ENCODE peak calls at places on chromosomes 4 and X, in nine cellular contexts. U is stomach, O is tibial nerve, Z is esophagus muscularis mucosa, G is sigmoid colon, R is K562, C is transverse colon, D is A549, Y is GM12878. J is an unnamed sample.

GRCh38 chr4:4457803-4458550 is 71.1 kb downstream of the NSG1 start:
- DNase-seq in U (no peak), O (no peak), Z (no peak), G (no peak), R (no peak), C (no peak), D (no peak), Y (no peak), J (no peak)

GRCh38 chrX:41522071-41522470 is 74.9 kb downstream of the NYX start:
- DNase-seq in U (no peak), O (no peak), Z (no peak), G (no peak), R (no peak), C (no peak), D (no peak), Y (no peak), J (no peak)

GRCh38 chrX:142505839-142506238 is 300.7 kb upstream of the MAGEC2 start:
- DNase-seq in U (no peak), O (no peak), Z (no peak), G (no peak), R (no peak), C (no peak), D (no peak), Y (no peak), J (no peak)

GRCh38 chrX:42684062-42684461 is 93.9 kb downstream of the PPP1R2C start:
- DNase-seq in U (no peak), O (no peak), Z (no peak), G (no peak), R (no peak), C (no peak), D (no peak), Y (no peak), J (no peak)

GRCh38 chr4:102504941-102505340 is 3.8 kb downstream of the NFKB1 start:
- DNase-seq in U (no peak), O (no peak), Z (no peak), G (no peak), R (no peak), C (no peak), D (no peak), Y (no peak), J (no peak)

GRCh38 chrX:103685396-103685795 is 1.1 kb downstream of the MORF4L2 start:
- DNase-seq in U (no peak), O (no peak), Z (no peak), G (no peak), R (peak), C (no peak), D (peak), Y (no peak), J (no peak)

GRCh38 chr4:7013171-7013570 is 30.0 kb upstream of the TADA2B start:
- DNase-seq in U (no peak), O (no peak), Z (no peak), G (no peak), R (no peak), C (no peak), D (no peak), Y (no peak), J (no peak)

GRCh38 chr4:3257691-3258482 is 8.9 kb downstream of the MSANTD1 start:
- DNase-seq in U (peak), O (peak), Z (no peak), G (peak), R (no peak), C (peak), D (no peak), Y (peak), J (no peak)

GRCh38 chr4:3821580-3822229 is 55.5 kb downstream of the ADRA2C start:
- DNase-seq in U (no peak), O (no peak), Z (no peak), G (no peak), R (no peak), C (no peak), D (no peak), Y (no peak), J (no peak)

DNA sequence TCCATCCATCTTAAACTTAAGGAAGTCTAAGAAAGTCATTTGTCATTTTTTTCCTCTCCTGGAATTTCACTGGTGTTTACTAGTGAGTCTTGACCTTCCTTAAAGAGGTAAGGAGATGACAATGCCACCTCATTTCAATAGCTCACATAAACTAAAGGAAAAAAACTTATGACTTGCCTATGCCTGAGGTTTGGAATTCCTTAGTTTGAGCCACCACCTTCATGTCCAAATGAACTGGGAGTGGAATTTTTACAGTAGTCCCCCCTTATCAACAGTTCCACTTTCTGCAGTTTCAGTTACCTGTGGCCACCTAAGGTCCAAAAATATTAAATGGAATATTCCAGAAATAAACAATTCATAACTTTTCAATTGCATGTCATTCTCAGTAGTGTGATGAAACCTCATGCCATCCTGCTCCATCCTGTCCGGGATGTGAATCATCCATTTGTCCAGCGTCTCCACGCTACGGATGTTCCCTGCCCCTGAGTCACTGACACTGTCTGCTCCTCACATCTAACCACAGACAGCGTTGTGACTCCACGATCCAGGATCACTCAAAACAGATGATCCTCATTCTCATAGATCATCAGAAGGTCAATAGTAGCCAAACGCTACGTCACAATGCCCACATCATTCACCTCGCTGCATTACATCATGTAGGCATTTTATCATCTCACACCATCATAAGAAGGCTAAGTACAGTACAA is 177.4 kb downstream of the SH3KBP1 start:
- DNase-seq in U (no peak), O (no peak), Z (no peak), G (no peak), R (no peak), C (no peak), D (peak), Y (no peak), J (no peak)
- TF ChIP-seq EP300 in U (no peak), O (no peak), Z (no peak), G (no peak), R (no peak), C (no peak), D (peak), Y (no peak), J (no peak)

DNA sequence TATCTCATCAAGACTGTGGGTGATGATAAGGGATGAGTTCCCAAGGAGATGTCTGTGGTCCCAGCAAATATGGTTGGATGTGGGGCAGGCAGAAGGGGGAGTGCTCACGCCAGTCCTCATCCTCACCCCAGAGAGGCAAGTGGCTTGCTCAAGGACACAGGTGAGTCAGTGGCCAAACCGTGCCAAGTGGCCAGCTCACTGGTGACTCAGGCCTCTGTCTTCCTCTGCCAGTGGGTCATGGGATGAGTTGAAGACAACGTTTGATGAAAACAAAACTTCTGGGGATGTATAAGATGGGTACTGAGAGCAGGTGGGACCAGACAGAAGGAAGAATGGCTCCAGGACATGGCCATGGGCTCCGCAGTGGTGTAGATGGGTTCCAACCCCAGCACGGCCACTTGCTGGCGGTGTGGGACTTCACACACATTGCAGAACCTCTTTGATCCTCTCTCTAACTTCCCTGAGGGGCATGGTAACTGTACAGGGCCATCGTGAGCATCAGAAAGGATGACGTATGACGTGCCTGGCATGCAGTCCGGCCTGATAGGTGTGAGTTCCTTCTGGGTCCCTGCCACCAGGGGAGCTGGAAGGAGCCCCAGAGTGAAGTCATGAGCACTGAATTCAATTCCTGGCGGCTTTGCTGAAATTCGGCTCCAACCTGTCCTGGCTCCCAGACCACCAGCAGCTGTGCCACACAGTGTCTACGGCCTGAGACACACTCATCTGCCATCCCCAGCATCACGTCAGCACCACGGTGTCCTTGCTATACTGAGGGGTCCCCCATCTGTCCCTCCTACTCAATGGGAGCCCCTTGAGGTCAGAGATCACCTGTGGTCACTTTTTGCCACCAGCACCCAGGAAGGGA is 41.3 kb upstream of the GPR78 start:
- DNase-seq in U (peak), O (no peak), Z (no peak), G (no peak), R (no peak), C (no peak), D (peak), Y (no peak), J (no peak)
- H3K27ac ChIP-seq in U (no peak), O (no peak), Z (no peak), G (no peak), R (no peak), C (no peak), D (no peak), Y (no peak), J (no peak)

GRCh38 chr4:167883271-167883670 is 209.1 kb upstream of the ANXA10 start:
- DNase-seq in U (no peak), O (no peak), Z (no peak), G (no peak), R (no peak), C (no peak), D (no peak), Y (no peak), J (no peak)
- TF ChIP-seq EP300 in U (no peak), O (no peak), Z (no peak), G (no peak), R (no peak), C (no peak), D (no peak), Y (no peak), J (no peak)

DNA sequence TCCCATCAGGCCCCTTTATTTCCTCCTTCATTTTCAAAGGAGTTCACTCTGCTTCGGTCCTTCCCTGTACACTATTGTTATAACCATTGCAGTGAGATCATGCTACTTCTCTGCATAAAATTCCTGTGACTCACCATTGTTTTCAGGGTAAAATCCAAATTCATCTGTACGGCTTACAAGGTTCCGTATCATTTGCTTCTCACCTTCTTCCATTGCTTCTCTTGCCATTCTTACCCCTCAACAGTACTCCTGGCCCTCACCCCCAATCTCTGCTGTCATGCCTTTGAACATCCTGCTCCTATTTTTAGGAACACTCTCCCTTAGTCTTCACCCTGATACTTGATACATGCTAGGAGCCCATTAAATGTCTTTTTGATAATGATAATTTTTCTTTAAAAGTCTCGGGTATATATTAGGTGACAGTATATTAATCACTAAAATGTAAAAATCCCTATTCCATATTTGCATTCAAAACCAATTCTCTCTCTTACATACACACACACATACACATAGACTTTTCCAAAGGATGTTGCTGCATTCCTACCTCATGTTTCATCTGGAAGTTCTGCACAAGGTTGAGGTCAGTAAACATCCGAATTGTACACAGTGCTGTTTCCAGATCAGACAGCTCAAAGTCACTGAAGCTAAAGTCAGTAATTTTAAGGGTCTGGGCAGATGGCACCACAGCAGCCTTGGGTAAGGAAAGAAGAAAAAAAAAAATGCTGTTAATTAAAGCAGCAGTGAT is 103.4 kb downstream of the PDE5A start:
- DNase-seq in U (no peak), O (no peak), Z (no peak), G (no peak), R (no peak), C (no peak), D (no peak), Y (no peak), J (no peak)
- H3K27ac ChIP-seq in U (no peak), O (no peak), Z (peak), G (peak), R (no peak), C (peak), D (peak), Y (no peak), J (no peak)

GRCh38 chr4:15653864-15654391 is 1.2 kb downstream of the FBXL5 start:
- DNase-seq in U (no peak), O (no peak), Z (no peak), G (no peak), R (peak), C (no peak), D (no peak), Y (no peak), J (no peak)
- TF ChIP-seq EP300 in U (no peak), O (no peak), Z (no peak), G (no peak), R (peak), C (no peak), D (no peak), Y (no peak), J (no peak)

GRCh38 chrX:39398973-39399268 is 597.7 kb downstream of the MID1IP1 start:
- DNase-seq in U (no peak), O (no peak), Z (no peak), G (no peak), R (no peak), C (no peak), D (no peak), Y (no peak), J (no peak)
- H3K27ac ChIP-seq in U (no peak), O (no peak), Z (no peak), G (no peak), R (no peak), C (no peak), D (no peak), Y (no peak), J (no peak)

J was measured in suprapubic skin.